ENCODE peak calls at places on chromosomes 11 and 22, in four cellular contexts. E is K562, V is WTC11, T is HepG2. B is an unnamed sample.

GRCh38 chr11:75388386-75389275 is 10.7 kb upstream of the RPS3 start:
- DNase-seq in E (peak), V (peak), T (peak), B (no peak)

GRCh38 chr22:44363980-44364749 is 51.4 kb upstream of the SHISAL1 start:
- DNase-seq in E (no peak), V (no peak), T (no peak), B (no peak)

GRCh38 chr11:20367313-20367948 is 3.9 kb downstream of the HTATIP2 start:
- DNase-seq in E (peak), V (no peak), T (peak), B (no peak)

GRCh38 chr11:64005691-64006090 is 19.5 kb downstream of the OTUB1 start:
- DNase-seq in E (no peak), V (no peak), T (no peak), B (no peak)

GRCh38 chr11:12126352-12127019 is 16.1 kb downstream of the MICAL2 start:
- DNase-seq in E (no peak), V (no peak), T (no peak), B (no peak)

GRCh38 chr11:17403977-17404759 is 15.7 kb upstream of the KCNJ11 start:
- DNase-seq in E (no peak), V (no peak), T (no peak), B (no peak)

GRCh38 chr22:18028817-18029527 is 4.6 kb upstream of the MICAL3 start:
- DNase-seq in E (no peak), V (no peak), T (no peak), B (no peak)

GRCh38 chr22:40525250-40525884 is 111.2 kb downstream of the MRTFA start:
- DNase-seq in E (peak), V (peak), T (peak), B (no peak)

GRCh38 chr11:118918128-118918685 is 7.5 kb downstream of the BCL9L start:
- DNase-seq in E (peak), V (peak), T (peak), B (no peak)

GRCh38 chr11:16839821-16840220 is 101.4 kb downstream of the C11orf58 start:
- DNase-seq in E (no peak), V (no peak), T (no peak), B (no peak)

GRCh38 chr11:536841-537621 is at the start of gene LRRC56:
- DNase-seq in E (peak), V (peak), T (peak), B (peak)

GRCh38 chr22:38176170-38176741 is 5.4 kb downstream of the PLA2G6 start:
- DNase-seq in E (no peak), V (no peak), T (no peak), B (peak)

GRCh38 chr22:46090051-46090591 is 60.2 kb upstream of the PPARA start:
- DNase-seq in E (no peak), V (no peak), T (no peak), B (no peak)

GRCh38 chr22:17951315-17951714 is 73.0 kb downstream of the MICAL3 start:
- DNase-seq in E (no peak), V (no peak), T (peak), B (no peak)

GRCh38 chr11:73872746-73873412 is 3.8 kb downstream of the COA4 start:
- DNase-seq in E (no peak), V (no peak), T (no peak), B (no peak)

GRCh38 chr22:17945851-17946690 is 78.3 kb downstream of the MICAL3 start:
- DNase-seq in E (no peak), V (no peak), T (no peak), B (no peak)

GRCh38 chr11:66338276-66339162 is 2.3 kb upstream of the RIN1 start:
- DNase-seq in E (no peak), V (no peak), T (no peak), B (no peak)

GRCh38 chr11:117868088-117868487 is 8.4 kb downstream of the FXYD6 start:
- DNase-seq in E (no peak), V (no peak), T (no peak), B (no peak)

GRCh38 chr11:12893787-12894672 is 115.1 kb upstream of the RASSF10 start:
- DNase-seq in E (peak), V (peak), T (peak), B (no peak)

GRCh38 chr11:67648140-67648795 is 2.3 kb downstream of the ACY3 start:
- DNase-seq in E (peak), V (peak), T (peak), B (no peak)

GRCh38 chr11:35747638-35748037 is 85.1 kb downstream of the TRIM44 start:
- DNase-seq in E (no peak), V (no peak), T (no peak), B (no peak)

GRCh38 chr22:50260801-50261614 is 475 bp downstream of the MAPK12 start:
- DNase-seq in E (peak), V (peak), T (no peak), B (no peak)

GRCh38 chr22:31093956-31094622 is 13.0 kb downstream of the SMTN start:
- DNase-seq in E (no peak), V (no peak), T (no peak), B (no peak)

GRCh38 chr22:27514612-27515011 is 286.9 kb downstream of the MN1 start:
- DNase-seq in E (no peak), V (no peak), T (no peak), B (no peak)

GRCh38 chr11:73365352-73366264 is 10.6 kb upstream of the RELT start:
- DNase-seq in E (no peak), V (no peak), T (no peak), B (no peak)

GRCh38 chr11:33828604-33829429 is 54.5 kb upstream of the FBXO3 start:
- DNase-seq in E (no peak), V (peak), T (no peak), B (no peak)
- TF ChIP-seq TCF7 in E (no peak), V (no peak), T (no peak), B (no peak)

GRCh38 chr11:114059278-114059983 is at the start of gene ZBTB16:
- DNase-seq in E (peak), V (peak), T (no peak), B (no peak)
- TF ChIP-seq TCF7 in E (no peak), V (no peak), T (no peak), B (no peak)

GRCh38 chr11:45486461-45486860 is 179.0 kb downstream of the CHST1 start:
- DNase-seq in E (no peak), V (no peak), T (no peak), B (no peak)
- TF ChIP-seq TCF7 in E (no peak), V (no peak), T (no peak), B (no peak)

DNA sequence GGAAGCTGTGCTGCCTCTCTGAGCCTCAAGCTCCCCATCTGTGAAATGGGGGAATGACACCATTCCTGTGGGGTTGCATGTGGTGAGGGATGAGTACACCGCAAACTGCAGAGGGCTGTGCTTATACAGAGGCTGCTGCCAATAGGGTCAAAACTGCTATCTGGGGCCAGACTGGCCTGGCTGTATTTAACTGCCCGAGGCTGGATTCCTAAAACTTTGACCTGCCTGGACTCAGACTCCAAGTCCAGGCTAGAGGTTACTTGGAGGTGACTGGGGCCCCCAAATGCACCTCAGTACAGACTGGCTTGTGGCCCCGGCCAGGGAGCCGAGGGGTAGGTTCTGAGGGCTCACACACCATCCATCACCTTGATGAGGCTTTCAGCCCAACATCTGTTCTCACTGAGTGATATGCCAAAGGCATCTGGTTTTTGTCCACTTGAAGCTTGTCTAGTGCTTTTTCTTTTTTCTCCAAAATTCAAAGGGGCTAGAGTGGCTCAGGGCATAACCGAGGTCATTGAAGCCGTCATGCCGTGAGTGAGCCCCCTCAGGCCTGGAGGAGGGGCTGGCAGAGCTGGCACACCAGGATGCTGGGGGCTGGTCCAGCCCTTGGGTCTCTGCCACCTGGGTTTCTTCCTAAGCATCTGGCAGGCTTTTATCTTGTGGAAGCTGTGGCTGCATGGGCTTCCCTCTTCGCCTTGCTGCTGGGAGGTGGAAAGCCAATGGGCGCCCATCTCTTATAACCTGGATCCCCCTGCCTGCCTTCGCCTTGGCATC is 52.4 kb upstream of the TTLL12 start:
- DNase-seq in E (no peak), V (no peak), T (no peak), B (no peak)
- TF ChIP-seq TCF7 in E (no peak), V (no peak), T (no peak), B (no peak)

B was measured in GM12878.